ENCODE peak calls at places on chromosomes 13 and 19, in six cellular contexts. K is heart right ventricle; M is heart left ventricle; Z is epithelial cell of esophagus; T is activated naive CD8-positive, alpha-beta T cell treated with anti-CD3 and anti-CD28 coated beads for 36 hours; X is left kidney. Y is an unnamed sample.

GRCh38 chr13:53311561-53311960 is 282.9 kb downstream of the OLFM4 start:
- DNase-seq in K (no peak), M (no peak), X (no peak), T (no peak), Z (no peak), Y (no peak)

GRCh38 chr13:79485014-79485441 is 4.1 kb downstream of the NDFIP2 start:
- DNase-seq in Z (peak), T (no peak), K (no peak), X (peak), M (no peak), Y (no peak)

GRCh38 chr19:6828306-6828697 is 55.8 kb downstream of the VAV1 start:
- DNase-seq in M (no peak), X (no peak), K (no peak), Z (peak), T (no peak), Y (no peak)

GRCh38 chr19:54229146-54229545 is 6.3 kb upstream of the LILRB3 start:
- DNase-seq in X (no peak), K (no peak), M (no peak), T (no peak), Z (no peak), Y (no peak)

GRCh38 chr19:38977445-38978314 is 2.1 kb upstream of the FBXO17 start:
- DNase-seq in X (peak), K (no peak), M (no peak), Z (peak), T (peak), Y (no peak)

GRCh38 chr19:21604351-21604926 is 99.0 kb downstream of the ZNF429 start:
- DNase-seq in K (peak), T (no peak), M (no peak), X (peak), Z (peak), Y (peak)

GRCh38 chr19:23698711-23699520 is 11.9 kb upstream of the ZNF675 start:
- DNase-seq in K (no peak), M (no peak), Z (peak), T (no peak), X (peak), Y (peak)

GRCh38 chr19:48906324-48906723 is 6.2 kb downstream of the NUCB1 start:
- DNase-seq in M (no peak), Z (no peak), X (no peak), T (no peak), K (no peak), Y (no peak)

GRCh38 chr13:43307921-43308433 is 284.6 kb downstream of the DNAJC15 start:
- DNase-seq in M (peak), T (no peak), K (peak), Z (peak), X (peak), Y (peak)

GRCh38 chr13:106182404-106182803 is 353.1 kb downstream of the EFNB2 start:
- DNase-seq in T (no peak), X (no peak), K (no peak), M (no peak), Z (peak), Y (no peak)

GRCh38 chr19:7870571-7871279 is 3.5 kb downstream of the PRR36 start:
- DNase-seq in Z (peak), M (no peak), X (peak), T (peak), K (peak), Y (peak)

GRCh38 chr19:17244618-17245534 is 843 bp downstream of the NR2F6 start:
- DNase-seq in Z (peak), T (no peak), X (peak), M (peak), K (no peak), Y (peak)

GRCh38 chr13:105572401-105572800 is 963.1 kb downstream of the EFNB2 start:
- DNase-seq in T (no peak), Z (peak), K (no peak), M (no peak), X (no peak), Y (no peak)

GRCh38 chr13:114161644-114162532 is 17.2 kb upstream of the CFAP97D2 start:
- DNase-seq in K (peak), Z (peak), M (no peak), T (no peak), X (peak), Y (peak)

GRCh38 chr19:10363789-10364281 is 16.5 kb downstream of the TYK2 start:
- DNase-seq in X (no peak), Z (peak), K (no peak), M (no peak), T (no peak), Y (no peak)

GRCh38 chr13:46683879-46684278 is 113.1 kb downstream of the ESD start:
- DNase-seq in Z (no peak), T (no peak), K (no peak), M (no peak), X (no peak), Y (no peak)

GRCh38 chr19:1984360-1984759 is 31.2 kb downstream of the BTBD2 start:
- DNase-seq in T (no peak), M (no peak), K (no peak), X (no peak), Z (no peak), Y (no peak)

GRCh38 chr13:97346561-97347254 is 87.3 kb upstream of the RAP2A start:
- DNase-seq in K (no peak), M (no peak), T (no peak), X (no peak), Z (no peak), Y (no peak)

GRCh38 chr19:543912-544608 is at the start of gene GZMM:
- DNase-seq in T (peak), M (peak), K (no peak), X (no peak), Z (no peak), Y (no peak)

GRCh38 chr13:42380420-42381164 is 108.6 kb downstream of the AKAP11 start:
- DNase-seq in T (no peak), K (no peak), X (peak), Z (no peak), M (no peak), Y (no peak)

GRCh38 chr19:39590265-39590664 is 12.1 kb upstream of the LGALS13 start:
- DNase-seq in Z (peak), K (no peak), M (no peak), X (peak), T (no peak), Y (no peak)

GRCh38 chr19:33226550-33227241 is 1.0 kb upstream of the SLC7A10 start:
- DNase-seq in X (peak), M (no peak), K (no peak), T (no peak), Z (no peak), Y (peak)

GRCh38 chr19:43780706-43781525 is at the start of gene KCNN4:
- DNase-seq in X (no peak), K (no peak), Z (peak), M (no peak), T (peak), Y (no peak)

GRCh38 chr13:111336666-111337065 is 16.2 kb downstream of the TEX29 start:
- DNase-seq in T (no peak), X (no peak), M (no peak), K (no peak), Z (no peak), Y (no peak)

GRCh38 chr13:99617474-99618255 is 116.4 kb downstream of the TM9SF2 start:
- DNase-seq in X (peak), Z (peak), M (no peak), K (peak), T (no peak), Y (peak)

GRCh38 chr13:33933810-33934209 is 115.9 kb downstream of the RFC3 start:
- DNase-seq in T (no peak), X (no peak), Z (no peak), M (no peak), K (no peak), Y (no peak)

GRCh38 chr13:45933203-45934014 is 81.9 kb upstream of the SIAH3 start:
- DNase-seq in Z (no peak), X (no peak), M (no peak), T (no peak), K (no peak), Y (no peak)

GRCh38 chr19:52190679-52191293 is 934 bp downstream of the PPP2R1A start:
- DNase-seq in K (peak), T (peak), M (peak), X (peak), Z (peak), Y (no peak)

GRCh38 chr13:101930331-101930730 is 471.5 kb downstream of the FGF14 start:
- DNase-seq in M (no peak), X (no peak), T (no peak), K (no peak), Z (no peak), Y (no peak)

GRCh38 chr19:31408460-31409124 is 59.4 kb upstream of the TSHZ3 start:
- DNase-seq in T (no peak), M (no peak), Z (peak), K (peak), X (no peak), Y (no peak)

GRCh38 chr13:22027561-22027960 is 356.7 kb downstream of the FGF9 start:
- DNase-seq in X (no peak), Z (no peak), M (no peak), T (no peak), K (no peak), Y (no peak)

GRCh38 chr19:41531438-41532311 is 44.3 kb upstream of the CEACAM21 start:
- DNase-seq in K (peak), M (peak), X (peak), T (peak), Z (peak), Y (peak)

GRCh38 chr13:60654405-60654804 is 257.4 kb downstream of the TDRD3 start:
- DNase-seq in M (no peak), K (peak), Z (peak), X (peak), T (no peak), Y (peak)

GRCh38 chr19:5336195-5336965 is 4.2 kb downstream of the PTPRS start:
- DNase-seq in Z (no peak), K (no peak), M (no peak), X (no peak), T (no peak), Y (no peak)

GRCh38 chr13:102771298-102772041 is 2.1 kb downstream of the TEX30 start:
- DNase-seq in X (peak), T (no peak), K (no peak), Z (no peak), M (no peak), Y (no peak)

GRCh38 chr13:50124536-50125305 is 109.5 kb downstream of the KCNRG start:
- DNase-seq in X (peak), T (no peak), K (peak), Z (peak), M (peak), Y (peak)

GRCh38 chr13:56975647-56976046 is 165.1 kb upstream of the PRR20A start:
- DNase-seq in K (no peak), X (no peak), M (no peak), Z (no peak), T (no peak), Y (no peak)

GRCh38 chr13:49395416-49396277 is 48.2 kb downstream of the CAB39L start:
- DNase-seq in X (no peak), T (no peak), K (no peak), Z (no peak), M (no peak), Y (no peak)

GRCh38 chr13:88627071-88627470 is 955.9 kb downstream of the SLITRK5 start:
- DNase-seq in X (no peak), T (no peak), Z (peak), M (no peak), K (no peak), Y (no peak)